ENCODE peak calls at places on chromosomes 12 and 14, in five cellular contexts. One of them, this sample, is unnamed. For H3F3A, the result is how much of the 10 kb centered on the place peaks cover.

GRCh38 chr14:78933948-78934524 is 763.9 kb downstream of the NRXN3 start:
- DNase-seq in neural progenitor cell: peak
- DNase-seq in SK-N-SH: peak
- DNase-seq in GM23338: peak
- DNase-seq in PC-3: peak
- DNase-seq in this sample: no peak

GRCh38 chr14:55780156-55780946 is 200.3 kb downstream of the KTN1 start:
- DNase-seq in neural progenitor cell: no peak
- DNase-seq in SK-N-SH: no peak
- DNase-seq in GM23338: no peak
- DNase-seq in PC-3: peak
- DNase-seq in this sample: peak

GRCh38 chr12:63064080-63064479 is 86.9 kb downstream of the AVPR1A start:
- DNase-seq in neural progenitor cell: no peak
- DNase-seq in SK-N-SH: no peak
- DNase-seq in GM23338: no peak
- DNase-seq in PC-3: peak
- DNase-seq in this sample: no peak

GRCh38 chr12:64680235-64680634 is 69.9 kb downstream of the RASSF3 start:
- DNase-seq in neural progenitor cell: no peak
- DNase-seq in SK-N-SH: no peak
- DNase-seq in GM23338: no peak
- DNase-seq in PC-3: peak
- DNase-seq in this sample: peak

GRCh38 chr14:46580941-46581671 is 70.5 kb downstream of the RPL10L start:
- DNase-seq in neural progenitor cell: peak
- DNase-seq in SK-N-SH: peak
- DNase-seq in GM23338: peak
- DNase-seq in PC-3: peak
- DNase-seq in this sample: peak

GRCh38 chr12:76238688-76239087 is 109.5 kb downstream of the BBS10 start:
- DNase-seq in neural progenitor cell: no peak
- DNase-seq in SK-N-SH: no peak
- DNase-seq in GM23338: no peak
- DNase-seq in PC-3: no peak
- DNase-seq in this sample: no peak

GRCh38 chr12:57057037-57057436 is 7.1 kb upstream of the MYO1A start:
- DNase-seq in neural progenitor cell: no peak
- DNase-seq in SK-N-SH: no peak
- DNase-seq in GM23338: no peak
- DNase-seq in PC-3: no peak
- DNase-seq in this sample: no peak

GRCh38 chr14:68526420-68527105 is 266.3 kb downstream of the ZFP36L1 start:
- DNase-seq in neural progenitor cell: no peak
- DNase-seq in SK-N-SH: no peak
- DNase-seq in GM23338: no peak
- DNase-seq in PC-3: peak
- DNase-seq in this sample: peak

GRCh38 chr12:24759155-24759554 is 189.7 kb downstream of the BCAT1 start:
- DNase-seq in neural progenitor cell: no peak
- DNase-seq in SK-N-SH: no peak
- DNase-seq in GM23338: no peak
- DNase-seq in PC-3: no peak
- DNase-seq in this sample: no peak

DNA sequence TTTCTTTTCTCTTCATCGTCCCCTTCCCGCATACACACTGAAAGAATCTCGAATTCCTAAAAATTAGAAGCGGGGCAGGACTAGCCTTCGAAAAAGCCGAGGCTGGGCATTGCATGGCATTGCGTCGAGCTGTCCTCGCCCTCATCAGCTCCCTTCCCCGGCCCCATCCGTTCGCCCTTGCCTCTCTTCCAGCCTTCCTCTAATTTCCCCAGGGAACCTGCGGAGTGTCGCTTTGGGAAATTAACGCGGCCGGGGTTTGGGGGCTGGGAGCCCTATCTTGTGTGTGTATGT is 1.1 kb downstream of the PTMS start:
- DNase-seq in neural progenitor cell: no peak
- DNase-seq in SK-N-SH: no peak
- DNase-seq in GM23338: peak
- DNase-seq in PC-3: no peak
- DNase-seq in this sample: no peak
- H2AFZ ChIP-seq in neural progenitor cell: no peak
- H2AFZ ChIP-seq in SK-N-SH: no peak
- H2AFZ ChIP-seq in GM23338: no peak
- H2AFZ ChIP-seq in PC-3: peak
- H2AFZ ChIP-seq in this sample: peak

GRCh38 chr14:32230181-32230580 is 27.1 kb upstream of the RNU6-8 start:
- DNase-seq in neural progenitor cell: no peak
- DNase-seq in SK-N-SH: no peak
- DNase-seq in GM23338: no peak
- DNase-seq in PC-3: peak
- DNase-seq in this sample: peak
- TF ChIP-seq CTCF in neural progenitor cell: no peak
- TF ChIP-seq CTCF in SK-N-SH: no peak
- TF ChIP-seq CTCF in GM23338: no peak
- TF ChIP-seq CTCF in PC-3: peak
- TF ChIP-seq CTCF in this sample: no peak

GRCh38 chr12:12726543-12727093 is 9.4 kb downstream of the CDKN1B start:
- DNase-seq in neural progenitor cell: no peak
- DNase-seq in SK-N-SH: peak
- DNase-seq in GM23338: no peak
- DNase-seq in PC-3: peak
- DNase-seq in this sample: peak
- H3F3A ChIP-seq in neural progenitor cell: half or more
- H3F3A ChIP-seq in SK-N-SH: under half
- H3F3A ChIP-seq in GM23338: under half
- H3F3A ChIP-seq in PC-3: under half
- H3F3A ChIP-seq in this sample: under half

GRCh38 chr14:77043177-77043983 is 14.9 kb upstream of the IRF2BPL start:
- DNase-seq in neural progenitor cell: no peak
- DNase-seq in SK-N-SH: no peak
- DNase-seq in GM23338: no peak
- DNase-seq in PC-3: peak
- DNase-seq in this sample: peak

GRCh38 chr14:77043984-77044485 is 15.5 kb upstream of the IRF2BPL start:
- DNase-seq in neural progenitor cell: no peak
- DNase-seq in SK-N-SH: no peak
- DNase-seq in GM23338: no peak
- DNase-seq in PC-3: no peak
- DNase-seq in this sample: no peak

GRCh38 chr14:77046706-77047105 is 18.2 kb upstream of the IRF2BPL start:
- DNase-seq in neural progenitor cell: no peak
- DNase-seq in SK-N-SH: no peak
- DNase-seq in GM23338: no peak
- DNase-seq in PC-3: peak
- DNase-seq in this sample: no peak

GRCh38 chr14:77044776-77045569 is 16.5 kb upstream of the IRF2BPL start:
- DNase-seq in neural progenitor cell: no peak
- DNase-seq in SK-N-SH: no peak
- DNase-seq in GM23338: peak
- DNase-seq in PC-3: peak
- DNase-seq in this sample: no peak

DNA sequence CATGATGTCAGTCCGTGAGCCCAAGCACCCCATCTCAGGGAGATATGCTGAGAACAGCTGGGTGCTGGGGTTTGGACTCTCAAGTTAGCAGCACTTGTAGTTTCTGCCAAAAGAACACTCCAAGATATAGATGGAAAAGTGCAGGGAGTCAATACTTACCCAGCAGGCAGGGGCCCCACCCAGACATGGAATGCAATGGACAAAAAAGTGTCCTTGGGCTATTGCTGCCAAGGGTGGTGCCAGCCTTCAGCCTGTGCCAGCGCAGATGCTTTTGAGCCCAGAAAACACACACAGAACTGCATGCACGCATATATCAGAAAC is 17.0 kb upstream of the IRF2BPL start:
- DNase-seq in neural progenitor cell: no peak
- DNase-seq in SK-N-SH: no peak
- DNase-seq in GM23338: no peak
- DNase-seq in PC-3: peak
- DNase-seq in this sample: peak
- H2AFZ ChIP-seq in neural progenitor cell: no peak
- H2AFZ ChIP-seq in SK-N-SH: no peak
- H2AFZ ChIP-seq in GM23338: peak
- H2AFZ ChIP-seq in PC-3: peak
- H2AFZ ChIP-seq in this sample: no peak